ENCODE peak calls at places on chromosomes 3 and 15, in seven cellular contexts. K is CD8-positive, alpha-beta T cell; D is HL-60; T is transverse colon; N is heart right ventricle; S is brain microvascular endothelial cell; U is suprapubic skin. Z is an unnamed sample.

GRCh38 chr3:125428216-125428830 is 53.2 kb upstream of the ZNF148 start:
- DNase-seq in K (no peak), D (no peak), T (no peak), N (no peak), S (no peak), U (no peak), Z (no peak)

GRCh38 chr3:90062018-90062417 is 954.6 kb downstream of the EPHA3 start:
- DNase-seq in K (no peak), D (no peak), T (no peak), N (no peak), S (peak), U (no peak), Z (no peak)

GRCh38 chr3:132675408-132675807 is 15.3 kb downstream of the UBA5 start:
- DNase-seq in K (no peak), D (no peak), T (no peak), N (no peak), S (no peak), U (no peak), Z (no peak)

GRCh38 chr3:136498919-136499447 is 248.8 kb downstream of the PCCB start:
- DNase-seq in K (no peak), D (no peak), T (no peak), N (no peak), S (no peak), U (no peak), Z (no peak)

GRCh38 chr3:70855139-70855538 is 542.7 kb upstream of the MDFIC2 start:
- DNase-seq in K (no peak), D (no peak), T (no peak), N (no peak), S (no peak), U (no peak), Z (no peak)

GRCh38 chr3:8931342-8931741 is 31.9 kb downstream of the RAD18 start:
- DNase-seq in K (no peak), D (no peak), T (no peak), N (no peak), S (no peak), U (no peak), Z (no peak)

GRCh38 chr3:9301798-9302197 is 52.4 kb upstream of the SRGAP3 start:
- DNase-seq in K (no peak), D (no peak), T (no peak), N (no peak), S (no peak), U (no peak), Z (no peak)

GRCh38 chr15:64251121-64251520 is 88.3 kb upstream of the PPIB start:
- DNase-seq in K (peak), D (no peak), T (no peak), N (no peak), S (no peak), U (no peak), Z (no peak)

GRCh38 chr15:72116680-72117447 is 1.1 kb downstream of the MYO9A start:
- DNase-seq in K (peak), D (peak), T (peak), N (no peak), S (peak), U (peak), Z (no peak)

DNA sequence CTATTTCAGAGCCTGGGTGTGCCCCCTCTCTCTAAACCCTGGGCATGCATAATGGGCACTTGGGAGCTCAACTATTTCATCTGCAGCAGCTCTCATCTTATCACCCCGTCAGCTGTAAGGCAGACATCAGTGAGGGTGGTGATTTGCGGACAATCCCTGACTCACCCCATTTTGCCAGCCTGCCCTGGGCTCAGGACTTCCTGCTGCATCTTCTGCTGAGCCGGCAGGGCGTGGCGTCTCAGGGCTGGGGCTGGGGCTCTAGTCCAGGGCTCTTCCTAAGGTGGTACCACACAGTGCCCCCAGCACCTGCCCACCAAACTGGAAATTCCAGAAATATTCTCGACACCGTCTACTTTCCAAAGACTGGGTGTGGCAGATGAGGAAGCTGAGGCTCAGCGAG is 925 bp upstream of the PSTPIP1 start:
- DNase-seq in K (peak), D (peak), T (peak), N (no peak), S (no peak), U (peak), Z (peak)
- H3K4me3 ChIP-seq in K (no peak), D (no peak), T (no peak), N (no peak), S (no peak), U (no peak), Z (peak)

DNA sequence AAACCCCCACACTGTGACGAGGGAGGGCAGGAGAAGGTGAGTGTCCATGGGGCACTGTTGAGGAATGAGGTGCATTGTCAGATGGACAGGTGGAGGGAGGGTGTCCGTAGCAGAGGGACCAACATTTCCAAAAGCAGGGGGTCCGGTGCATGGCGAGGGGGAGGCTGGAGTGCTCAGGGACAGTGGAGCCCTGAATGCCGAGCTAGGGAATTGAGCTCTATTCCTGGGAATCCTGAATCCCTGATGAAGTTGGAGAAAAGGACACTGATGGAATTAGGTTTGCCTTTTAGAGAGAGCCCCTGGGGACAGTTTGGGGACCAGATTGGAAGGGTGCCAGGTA is 7.9 kb upstream of the ANPEP start:
- DNase-seq in K (no peak), D (no peak), T (no peak), N (no peak), S (no peak), U (no peak), Z (no peak)
- H3K27ac ChIP-seq in K (no peak), D (peak), T (no peak), N (no peak), S (no peak), U (peak), Z (no peak)

GRCh38 chr3:145898487-145898886 is 262.5 kb downstream of the PLOD2 start:
- DNase-seq in K (no peak), D (no peak), T (no peak), N (no peak), S (peak), U (no peak), Z (no peak)
- H3K4me3 ChIP-seq in K (no peak), D (no peak), T (no peak), N (no peak), S (no peak), U (no peak), Z (no peak)

GRCh38 chr3:181693280-181693679 is 18.4 kb upstream of the SOX2 start:
- DNase-seq in K (no peak), D (no peak), T (no peak), N (no peak), S (no peak), U (no peak), Z (no peak)
- H3K27ac ChIP-seq in K (no peak), D (no peak), T (no peak), N (no peak), S (no peak), U (no peak), Z (no peak)

DNA sequence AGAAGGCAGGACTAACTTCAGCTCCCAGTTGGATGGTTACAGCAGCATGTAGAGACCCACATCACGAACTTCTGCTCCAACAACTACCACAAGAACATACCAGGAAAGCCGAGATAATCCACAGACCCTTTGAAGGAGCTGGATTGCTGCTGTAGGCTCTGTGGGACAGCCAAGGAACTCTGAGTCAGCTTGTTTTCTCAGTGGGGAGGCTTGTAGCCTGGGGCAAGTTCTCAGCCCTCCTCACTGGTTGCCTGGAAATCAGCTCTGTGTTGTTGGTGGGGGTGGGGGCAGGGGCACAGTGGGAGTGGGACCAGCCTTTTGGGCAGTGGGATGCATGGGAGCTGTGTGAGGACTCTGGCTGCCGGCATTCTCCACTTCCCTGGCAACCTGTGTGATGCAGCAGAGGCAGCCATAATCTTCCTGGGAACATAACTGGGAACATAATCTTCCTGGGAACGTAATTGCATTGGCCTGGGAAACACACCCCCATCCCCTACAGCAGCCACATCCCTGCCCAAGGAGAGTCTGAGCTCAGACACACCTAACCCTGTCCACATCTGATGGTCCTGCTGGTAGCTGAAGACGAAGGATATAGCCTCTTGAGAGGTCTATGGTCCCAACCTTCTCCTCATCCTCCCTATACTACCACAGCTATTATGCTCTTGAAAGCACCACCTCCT is 153.1 kb downstream of the PEAK1 start:
- DNase-seq in K (no peak), D (no peak), T (no peak), N (no peak), S (peak), U (no peak), Z (no peak)
- H3K4me3 ChIP-seq in K (no peak), D (no peak), T (no peak), N (no peak), S (no peak), U (no peak), Z (no peak)

DNA sequence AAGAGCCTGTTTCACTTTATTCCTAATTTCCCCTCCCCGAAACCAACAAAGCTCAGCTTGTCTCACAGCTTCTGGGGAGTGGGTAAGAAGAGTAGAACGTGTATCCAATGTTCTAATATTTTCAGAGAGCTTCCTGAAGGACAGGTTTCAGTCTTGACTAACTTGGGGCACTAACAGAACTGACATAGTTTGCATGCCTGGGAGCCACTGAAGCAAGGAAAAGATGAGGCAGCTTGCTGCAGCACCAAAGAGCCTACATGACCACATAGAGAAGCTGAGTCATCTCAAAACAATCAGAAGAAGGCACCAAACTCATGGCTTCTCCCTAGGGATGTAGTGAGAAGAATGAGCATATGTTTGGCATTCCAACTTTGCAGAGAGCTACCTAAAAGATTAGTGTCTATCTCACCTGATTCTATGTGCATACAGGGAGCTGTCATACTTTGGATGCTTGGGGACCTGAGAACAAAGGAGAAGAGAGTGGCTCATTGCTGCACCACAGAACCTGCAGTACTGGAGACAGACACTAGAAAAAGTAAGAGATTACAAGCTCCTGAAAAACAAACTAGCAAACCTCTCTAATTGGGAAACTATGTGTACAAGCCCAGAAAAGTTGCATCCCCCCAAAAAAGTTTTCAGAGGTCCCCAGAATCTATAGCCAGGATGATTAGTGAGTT is 86.9 kb downstream of the DCLK3 start:
- DNase-seq in K (no peak), D (no peak), T (no peak), N (no peak), S (peak), U (no peak), Z (no peak)
- H3K27ac ChIP-seq in K (no peak), D (no peak), T (no peak), N (no peak), S (peak), U (no peak), Z (no peak)

DNA sequence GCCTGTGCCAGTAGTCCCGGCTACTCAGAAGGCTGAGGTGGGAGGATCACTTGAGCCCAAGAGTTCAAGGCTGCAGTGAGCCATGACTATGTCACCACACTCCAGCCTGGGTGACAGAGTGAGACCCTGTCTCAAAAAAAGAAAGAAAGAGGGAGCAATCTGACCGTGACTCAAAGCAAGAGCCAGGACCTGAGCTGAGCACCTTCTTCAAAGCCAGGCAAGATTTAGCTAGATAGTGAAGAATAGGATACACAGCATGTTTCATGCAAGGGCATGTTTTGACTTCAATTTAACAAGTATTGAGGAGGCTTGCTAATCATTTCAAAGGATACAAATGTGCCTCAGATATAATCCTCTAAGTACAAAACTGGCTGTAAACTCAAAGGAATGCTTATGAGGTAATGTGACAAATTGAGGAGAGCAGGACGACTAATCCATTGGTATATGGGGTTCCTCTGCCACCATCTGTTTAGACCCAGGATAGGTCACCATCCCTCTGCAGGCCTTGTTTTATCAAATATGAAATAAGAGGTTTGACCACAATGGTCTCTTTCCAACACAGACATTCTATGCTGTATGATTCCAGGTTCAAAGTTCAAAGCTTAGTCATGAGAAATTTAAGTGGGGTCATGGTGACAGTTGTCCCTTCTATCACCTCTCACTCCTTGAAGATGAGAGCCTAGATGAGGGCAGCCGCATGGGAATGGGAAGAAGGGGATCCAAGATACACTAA is 33.2 kb downstream of the RAB27A start:
- DNase-seq in K (no peak), D (no peak), T (no peak), N (no peak), S (no peak), U (no peak), Z (no peak)
- H3K4me3 ChIP-seq in K (no peak), D (no peak), T (no peak), N (no peak), S (no peak), U (no peak), Z (no peak)

GRCh38 chr3:134228035-134228434 is 22.6 kb downstream of the RYK start:
- DNase-seq in K (no peak), D (no peak), T (no peak), N (no peak), S (no peak), U (no peak), Z (no peak)

GRCh38 chr3:134229038-134229437 is 21.6 kb downstream of the RYK start:
- DNase-seq in K (no peak), D (no peak), T (no peak), N (no peak), S (no peak), U (no peak), Z (no peak)

GRCh38 chr3:134232146-134232545 is 18.5 kb downstream of the RYK start:
- DNase-seq in K (no peak), D (no peak), T (no peak), N (no peak), S (no peak), U (no peak), Z (no peak)

GRCh38 chr3:134231131-134231530 is 19.5 kb downstream of the RYK start:
- DNase-seq in K (no peak), D (no peak), T (no peak), N (no peak), S (no peak), U (no peak), Z (no peak)

GRCh38 chr3:134228461-134228860 is 22.2 kb downstream of the RYK start:
- DNase-seq in K (no peak), D (no peak), T (no peak), N (no peak), S (no peak), U (no peak), Z (no peak)
- H3K27ac ChIP-seq in K (no peak), D (no peak), T (no peak), N (no peak), S (no peak), U (no peak), Z (no peak)

Z was measured in effector memory CD4-positive, alpha-beta T cell.